ENCODE peak calls at places on chromosomes 13 and 19, in nine cellular contexts. B, F, S, W, Q, P, N, O and X are unnamed samples.

GRCh38 chr19:38263696-38264485 is 482 bp upstream of the SPINT2 start:
- DNase-seq in B (no peak), F (peak; percentile 70), S (peak; percentile 46), W (no peak), Q (no peak), P (peak; percentile 53), N (peak; percentile 98), O (no peak), X (no peak)

GRCh38 chr19:33698576-33699435 is 77.1 kb downstream of the CHST8 start:
- DNase-seq in B (peak; percentile 33), F (no peak), S (no peak), W (no peak), Q (no peak), P (no peak), N (no peak), O (no peak), X (no peak)

GRCh38 chr13:100694722-100695644 is 20.4 kb upstream of the TMTC4 start:
- DNase-seq in B (no peak), F (no peak), S (peak; percentile 97), W (no peak), Q (peak; percentile 60), P (peak; percentile 93), N (peak; percentile 89), O (no peak), X (no peak)

GRCh38 chr13:93227906-93228801 is 1.5 kb downstream of the GPC6 start:
- DNase-seq in B (peak; percentile 64), F (no peak), S (peak; percentile 90), W (peak; percentile 74), Q (peak; percentile 95), P (peak; percentile 92), N (peak; percentile 89), O (peak; percentile 23), X (no peak)

GRCh38 chr19:932647-933552 is 7.1 kb downstream of the ARID3A start:
- DNase-seq in B (no peak), F (no peak), S (peak; percentile 92), W (peak; percentile 74), Q (no peak), P (peak; percentile 93), N (peak; percentile 58), O (peak; percentile 79), X (no peak)

GRCh38 chr13:50512602-50513527 is 330.6 kb downstream of the DLEU7 start:
- DNase-seq in B (no peak), F (peak; percentile 27), S (peak; percentile 66), W (peak; percentile 79), Q (no peak), P (peak; percentile 57), N (no peak), O (peak; percentile 67), X (peak; percentile 78)

GRCh38 chr13:44296856-44297255 is 76.8 kb upstream of the SERP2 start:
- DNase-seq in B (no peak), F (no peak), S (no peak), W (no peak), Q (no peak), P (no peak), N (no peak), O (no peak), X (no peak)

GRCh38 chr19:6501740-6502648 is at the start of gene TUBB4A:
- DNase-seq in B (no peak), F (peak; percentile 18), S (no peak), W (no peak), Q (peak; percentile 60), P (no peak), N (peak; percentile 70), O (peak; percentile 11), X (no peak)

GRCh38 chr13:110699148-110700145 is 6.5 kb downstream of the CARS2 start:
- DNase-seq in B (peak; percentile 55), F (no peak), S (no peak), W (no peak), Q (no peak), P (no peak), N (no peak), O (no peak), X (no peak)

GRCh38 chr19:1063030-1063908 is 3.7 kb upstream of the ARHGAP45 start:
- DNase-seq in B (no peak), F (no peak), S (no peak), W (no peak), Q (no peak), P (no peak), N (peak; percentile 77), O (no peak), X (no peak)

GRCh38 chr13:42628666-42629065 is 54.7 kb downstream of the TNFSF11 start:
- DNase-seq in B (no peak), F (no peak), S (no peak), W (no peak), Q (no peak), P (no peak), N (no peak), O (no peak), X (no peak)

GRCh38 chr13:42041017-42041683 is 7.3 kb upstream of the DGKH start:
- DNase-seq in B (peak; percentile 76), F (no peak), S (peak; percentile 54), W (no peak), Q (peak; percentile 69), P (peak; percentile 56), N (peak; percentile 81), O (peak; percentile 51), X (no peak)

GRCh38 chr13:105665284-105665683 is 870.2 kb downstream of the EFNB2 start:
- DNase-seq in B (no peak), F (no peak), S (no peak), W (no peak), Q (no peak), P (no peak), N (no peak), O (no peak), X (no peak)

GRCh38 chr19:543912-544608 is at the start of gene GZMM:
- DNase-seq in B (no peak), F (peak; percentile 76), S (no peak), W (no peak), Q (peak; percentile 50), P (no peak), N (peak; percentile 39), O (no peak), X (no peak)

DNA sequence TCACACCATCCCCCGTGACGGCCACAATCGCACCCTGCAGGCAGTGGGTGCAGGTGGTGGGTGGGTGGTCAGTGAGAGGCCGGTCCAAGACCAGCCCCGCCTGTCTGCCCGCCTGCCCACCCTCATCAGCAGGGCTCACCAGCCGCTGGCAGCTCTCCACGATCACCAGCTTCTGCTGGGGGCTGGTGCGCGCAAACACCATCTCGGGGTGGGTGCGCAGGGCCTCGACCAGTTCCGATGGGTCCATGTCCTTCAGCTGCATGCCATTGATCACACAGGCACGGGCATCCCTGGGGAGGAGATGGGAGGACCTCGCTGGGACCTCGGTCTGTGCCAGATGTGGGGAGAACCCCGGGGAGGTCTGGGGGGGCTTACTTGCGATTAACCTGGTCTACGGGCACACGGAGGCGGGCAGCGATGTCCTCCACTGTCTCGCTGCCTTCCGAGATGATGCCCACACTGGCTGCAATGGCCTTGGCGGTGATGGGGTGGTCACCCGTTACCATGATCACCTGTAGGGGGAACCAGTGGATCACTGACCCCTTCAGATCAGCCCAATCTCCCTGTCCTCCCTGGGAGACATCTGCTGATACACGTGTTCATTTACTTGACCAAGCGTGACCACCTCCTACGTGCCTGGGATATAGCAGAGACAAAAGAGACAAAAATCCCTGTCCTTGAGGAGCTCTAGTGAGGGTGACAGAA is 8.0 kb downstream of the ATP4A start:
- DNase-seq in B (no peak), F (no peak), S (peak; percentile 29), W (no peak), Q (no peak), P (peak; percentile 36), N (peak; percentile 89), O (no peak), X (no peak)
- TF ChIP-seq CTCF in B (no peak), F (no peak), S (peak; percentile 25), W (no peak), Q (peak; percentile 31), P (peak; percentile 30), N (peak; percentile 83), O (no peak), X (peak; percentile 21)

DNA sequence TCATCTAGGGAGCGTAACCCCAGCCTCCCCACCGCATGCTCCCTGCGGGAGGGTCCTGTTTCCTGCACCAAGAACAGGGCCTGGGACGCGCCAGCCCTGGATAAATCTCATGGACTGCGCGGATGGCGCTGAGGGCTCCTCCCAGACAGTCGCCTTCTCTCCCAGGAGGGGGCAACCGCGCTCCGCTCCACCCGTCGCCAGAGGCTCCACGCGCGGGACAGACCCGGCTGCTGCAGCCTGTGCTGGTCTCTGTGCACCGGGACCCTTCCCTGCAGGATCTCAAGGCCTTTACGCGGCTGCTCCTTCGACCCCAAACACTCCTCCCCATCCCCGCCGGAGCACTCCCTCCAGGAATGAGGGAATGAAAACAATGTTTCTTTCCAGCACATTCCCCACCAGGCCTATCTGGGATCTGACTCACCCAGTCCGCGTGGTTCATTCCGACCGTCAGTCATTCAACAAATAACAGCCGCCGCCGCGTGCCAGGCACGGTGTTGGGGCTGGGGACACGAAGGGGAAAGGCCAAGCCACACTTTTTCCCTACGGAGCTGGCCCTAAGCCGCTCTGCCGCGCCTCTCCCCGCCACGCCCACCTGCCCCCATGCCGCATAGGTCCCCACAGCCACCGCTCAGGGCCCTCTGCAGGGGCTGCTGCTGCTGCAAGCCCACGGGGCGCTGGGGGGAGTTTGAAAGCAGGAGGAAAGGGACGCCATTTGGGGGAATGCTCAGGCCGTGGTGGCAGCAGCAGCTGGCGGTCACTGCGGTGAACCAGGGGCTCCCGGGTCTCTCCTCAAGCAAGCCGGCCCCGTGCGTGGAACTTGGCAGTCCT is 6.0 kb downstream of the PNMA8B start:
- DNase-seq in B (peak; percentile 72), F (no peak), S (peak; percentile 80), W (peak; percentile 77), Q (no peak), P (peak; percentile 70), N (peak; percentile 76), O (peak; percentile 45), X (no peak)
- TF ChIP-seq CTCF in B (no peak), F (no peak), S (peak; percentile 50), W (no peak), Q (peak; percentile 33), P (peak; percentile 31), N (peak; percentile 66), O (peak; percentile 21), X (no peak)

GRCh38 chr19:45547211-45547770 is 37.3 kb downstream of the OPA3 start:
- DNase-seq in B (no peak), F (no peak), S (no peak), W (no peak), Q (no peak), P (no peak), N (no peak), O (no peak), X (no peak)
- TF ChIP-seq CTCF in B (no peak), F (no peak), S (no peak), W (no peak), Q (no peak), P (no peak), N (no peak), O (no peak), X (no peak)

DNA sequence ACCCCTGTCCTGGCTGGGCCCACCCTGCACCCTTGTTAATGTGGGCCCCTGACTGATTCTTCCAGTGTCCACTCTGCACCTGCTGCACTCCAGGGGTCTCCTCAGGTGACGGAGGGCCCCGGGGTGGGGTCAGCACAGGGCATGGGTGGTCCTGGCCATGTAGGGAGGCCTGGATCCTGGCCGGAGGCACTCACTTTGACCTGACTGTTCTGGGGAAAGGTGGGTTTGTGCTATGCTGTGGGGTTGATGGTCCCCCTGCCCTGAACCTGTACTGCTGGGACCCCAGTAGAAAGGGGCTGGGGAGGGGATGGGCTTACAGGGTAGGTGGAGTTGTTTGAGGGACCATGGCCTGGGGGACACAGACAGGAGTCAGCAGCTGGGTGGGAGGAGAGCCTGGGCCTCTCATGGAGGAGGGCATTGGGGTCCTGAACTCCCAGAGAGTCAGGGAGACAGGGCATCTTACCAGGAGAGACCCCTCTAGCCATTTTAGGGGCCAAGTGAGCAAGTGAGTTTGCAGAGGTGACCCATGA is 25.8 kb upstream of the CEACAM1 start:
- DNase-seq in B (no peak), F (no peak), S (no peak), W (peak; percentile 43), Q (no peak), P (no peak), N (no peak), O (no peak), X (no peak)
- TF ChIP-seq CTCF in B (no peak), F (no peak), S (no peak), W (no peak), Q (no peak), P (no peak), N (no peak), O (no peak), X (no peak)